ENCODE peak calls at places on chromosomes 12 and 14, in five cellular contexts. Q is GM04503, C is kidney epithelial cell, E is NCI-H510A treated with DMSO at 0.1 percent for 48 hours, U is NCI-H1930. F is an unnamed sample.

GRCh38 chr12:91991397-91992187 is 154.1 kb downstream of the BTG1 start:
- DNase-seq in E (no peak), U (no peak), C (no peak), Q (no peak), F (no peak)

GRCh38 chr12:45464699-45465098 is 248.8 kb downstream of the ANO6 start:
- DNase-seq in Q (no peak), C (no peak), U (peak; percentile 52), E (no peak), F (no peak)

GRCh38 chr12:122661246-122661645 is 41.9 kb downstream of the HCAR2 start:
- DNase-seq in E (no peak), Q (no peak), C (no peak), U (no peak), F (no peak)

GRCh38 chr14:93753647-93754046 is 34.6 kb downstream of the PRIMA1 start:
- DNase-seq in E (no peak), C (no peak), Q (no peak), U (no peak), F (no peak)

GRCh38 chr14:100348253-100348729 is 25.2 kb downstream of the SLC25A47 start:
- DNase-seq in Q (no peak), E (no peak), U (no peak), C (no peak), F (no peak)

GRCh38 chr12:26830783-26831601 is 2.0 kb downstream of the ITPR2 start:
- DNase-seq in E (peak; percentile 29), U (no peak), Q (no peak), C (no peak), F (no peak)

GRCh38 chr12:39144613-39145061 is 239.2 kb upstream of the CPNE8 start:
- DNase-seq in Q (no peak), U (no peak), E (no peak), C (no peak), F (no peak)

GRCh38 chr14:42200951-42201350 is 594.3 kb downstream of the LRFN5 start:
- DNase-seq in U (no peak), E (no peak), C (no peak), Q (no peak), F (no peak)

GRCh38 chr14:53571589-53571988 is 385.0 kb downstream of the BMP4 start:
- DNase-seq in Q (no peak), C (no peak), E (no peak), U (no peak), F (peak; percentile 39)